ENCODE peak calls at places on chromosomes 6 and 20, in eight cellular contexts. N, B, A, J, M, G, E and R are unnamed samples.

GRCh38 chr6:158756977-158757752 is 62.0 kb downstream of the EZR start:
- DNase-seq in N (no peak), B (no peak), A (no peak), J (no peak), M (no peak), G (no peak), E (no peak), R (no peak)

GRCh38 chr20:60352580-60352979 is 394.4 kb downstream of the CDH26 start:
- DNase-seq in N (no peak), B (no peak), A (no peak), J (no peak), M (no peak), G (no peak), E (no peak), R (no peak)

GRCh38 chr20:15214051-15214450 is 876.6 kb upstream of the FLRT3 start:
- DNase-seq in N (no peak), B (no peak), A (no peak), J (no peak), M (no peak), G (no peak), E (no peak), R (no peak)

GRCh38 chr6:8064638-8065518 is 689 bp upstream of the BLOC1S5 start:
- DNase-seq in N (peak; percentile 35), B (no peak), A (no peak), J (peak; percentile 37), M (no peak), G (peak; percentile 8), E (no peak), R (no peak)

GRCh38 chr20:63094767-63095499 is 88.2 kb upstream of the BHLHE23 start:
- DNase-seq in N (no peak), B (no peak), A (no peak), J (no peak), M (no peak), G (no peak), E (peak; percentile 62), R (no peak)

GRCh38 chr20:33399924-33400323 is 1.4 kb downstream of the CDK5RAP1 start:
- DNase-seq in N (no peak), B (no peak), A (no peak), J (no peak), M (peak; percentile 31), G (no peak), E (no peak), R (no peak)

GRCh38 chr6:133973109-133973971 is 20.3 kb downstream of the TBPL1 start:
- DNase-seq in N (peak; percentile 56), B (peak; percentile 75), A (no peak), J (no peak), M (peak; percentile 73), G (no peak), E (no peak), R (no peak)

GRCh38 chr20:11890331-11891080 is 27.2 kb upstream of the BTBD3 start:
- DNase-seq in N (peak; percentile 89), B (peak; percentile 93), A (peak; percentile 19), J (peak; percentile 96), M (peak; percentile 95), G (peak; percentile 80), E (peak; percentile 93), R (peak; percentile 89)

GRCh38 chr20:61896058-61896961 is 169.4 kb downstream of the TAF4 start:
- DNase-seq in N (peak; percentile 33), B (peak; percentile 39), A (no peak), J (peak; percentile 68), M (peak; percentile 52), G (no peak), E (peak; percentile 65), R (peak; percentile 49)

GRCh38 chr6:168326294-168327261 is 7.0 kb upstream of the DACT2 start:
- DNase-seq in N (no peak), B (no peak), A (no peak), J (peak; percentile 55), M (peak; percentile 99), G (no peak), E (no peak), R (no peak)

GRCh38 chr6:44227138-44227770 is 3.9 kb downstream of the SLC29A1 start:
- DNase-seq in N (no peak), B (no peak), A (no peak), J (peak; percentile 65), M (no peak), G (no peak), E (no peak), R (no peak)

GRCh38 chr6:31065556-31065955 is 46.8 kb downstream of the C6orf15 start:
- DNase-seq in N (no peak), B (peak; percentile 58), A (no peak), J (no peak), M (no peak), G (no peak), E (no peak), R (no peak)

GRCh38 chr20:50415516-50416268 is 94.5 kb upstream of the PTPN1 start:
- DNase-seq in N (no peak), B (peak; percentile 98), A (no peak), J (peak; percentile 100), M (peak; percentile 98), G (no peak), E (peak; percentile 99), R (no peak)